ENCODE peak calls at places on chromosomes 12 and 14, in four cellular contexts. C, J, O and E are unnamed samples.
A peak's percentile ranks its signal among the peaks of the same experiment; 100 is the strongest.

GRCh38 chr12:32253154-32253795 is 146.1 kb upstream of the FGD4 start:
- DNase-seq in C (peak; percentile 66), J (no peak), O (no peak), E (no peak)

GRCh38 chr12:52250048-52250990 is 17.3 kb downstream of the KRT7 start:
- DNase-seq in C (no peak), J (no peak), O (no peak), E (no peak)

GRCh38 chr12:25882266-25882665 is 76.2 kb upstream of the RASSF8 start:
- DNase-seq in C (no peak), J (no peak), O (no peak), E (no peak)

GRCh38 chr12:26130728-26131127 is 5.9 kb upstream of the BHLHE41 start:
- DNase-seq in C (no peak), J (no peak), O (no peak), E (no peak)

GRCh38 chr14:105525861-105526780 is at the start of gene TMEM121:
- DNase-seq in C (no peak), J (no peak), O (peak; percentile 15), E (peak; percentile 62)

GRCh38 chr12:46998811-46999368 is 80.5 kb upstream of the PCED1B start:
- DNase-seq in C (peak; percentile 82), J (no peak), O (no peak), E (no peak)

GRCh38 chr12:110165540-110166159 is 41.5 kb downstream of the IFT81 start:
- DNase-seq in C (no peak), J (no peak), O (no peak), E (no peak)

GRCh38 chr12:112906712-112907414 is at the start of gene OAS1:
- DNase-seq in C (peak; percentile 22), J (peak; percentile 52), O (peak; percentile 30), E (peak; percentile 30)

GRCh38 chr12:77315407-77315806 is 250.0 kb upstream of the E2F7 start:
- DNase-seq in C (no peak), J (no peak), O (no peak), E (no peak)

GRCh38 chr14:76768201-76768656 is 7.0 kb downstream of the VASH1 start:
- DNase-seq in C (no peak), J (peak; percentile 54), O (peak; percentile 28), E (peak; percentile 52)

GRCh38 chr12:94500831-94501567 is 41.3 kb upstream of the CEP83 start:
- DNase-seq in C (no peak), J (no peak), O (no peak), E (no peak)

GRCh38 chr12:120041386-120042231 is 52.6 kb downstream of the BICDL1 start:
- DNase-seq in C (no peak), J (peak; percentile 15), O (peak; percentile 26), E (no peak)

GRCh38 chr14:57492859-57493258 is 798 bp downstream of the CCDC198 start:
- DNase-seq in C (peak; percentile 45), J (no peak), O (no peak), E (no peak)

GRCh38 chr12:101051901-101052550 is 158.0 kb downstream of the SLC5A8 start:
- DNase-seq in C (peak; percentile 81), J (no peak), O (no peak), E (no peak)

GRCh38 chr12:25585021-25585523 is 32.0 kb upstream of the LMNTD1 start:
- DNase-seq in C (peak; percentile 17), J (no peak), O (no peak), E (no peak)

GRCh38 chr14:24677956-24678355 is 44.0 kb upstream of the GZMB start:
- DNase-seq in C (no peak), J (no peak), O (no peak), E (no peak)

GRCh38 chr14:24678801-24679247 is 44.8 kb upstream of the GZMB start:
- DNase-seq in C (peak; percentile 86), J (peak; percentile 78), O (peak; percentile 81), E (peak; percentile 84)

GRCh38 chr14:24681056-24681455 is 47.1 kb upstream of the GZMB start:
- DNase-seq in C (no peak), J (no peak), O (no peak), E (no peak)

GRCh38 chr14:24680516-24680915 is 46.5 kb upstream of the GZMB start:
- DNase-seq in C (no peak), J (no peak), O (no peak), E (no peak)

GRCh38 chr14:24679248-24680085 is 45.5 kb upstream of the GZMB start:
- DNase-seq in C (no peak), J (no peak), O (no peak), E (no peak)
- H3K4me3 ChIP-seq in C (no peak overlapping the region), J (peak overlapping the region; percentile 20), O (no peak overlapping the region), E (no peak overlapping the region)

GRCh38 chr12:132812631-132813305 is 15.9 kb downstream of the GOLGA3 start:
- DNase-seq in C (peak; percentile 81), J (peak; percentile 35), O (no peak), E (no peak)
- H3K36me3 ChIP-seq in C (peaks cover 70% of the 10 kb centered on the region), J (peaks cover 31% of the 10 kb centered on the region), O (peaks cover 7% of the 10 kb centered on the region), E (peaks cover 40% of the 10 kb centered on the region)

DNA sequence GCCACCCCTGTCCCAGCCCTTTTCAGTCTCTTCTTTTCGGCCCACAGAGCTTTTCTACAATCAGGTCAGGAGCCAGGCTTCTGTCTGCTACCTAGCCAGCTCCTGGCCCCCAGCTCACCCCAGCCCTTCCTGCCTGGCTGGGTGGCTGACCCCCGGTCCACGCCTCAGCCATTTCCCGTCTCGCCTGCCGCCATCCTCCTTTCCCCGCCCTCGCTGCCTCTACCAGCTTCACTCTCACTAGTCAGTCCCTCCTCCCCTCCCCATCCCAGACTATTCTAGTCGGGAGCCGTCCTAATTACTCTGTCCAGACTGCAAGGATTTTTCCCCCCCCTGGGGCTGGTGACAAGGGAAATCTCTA is 876 bp downstream of the DHH start:
- DNase-seq in C (no peak), J (no peak), O (no peak), E (no peak)
- H3K4me3 ChIP-seq in C (no peak overlapping the region), J (no peak overlapping the region), O (no peak overlapping the region), E (no peak overlapping the region)

DNA sequence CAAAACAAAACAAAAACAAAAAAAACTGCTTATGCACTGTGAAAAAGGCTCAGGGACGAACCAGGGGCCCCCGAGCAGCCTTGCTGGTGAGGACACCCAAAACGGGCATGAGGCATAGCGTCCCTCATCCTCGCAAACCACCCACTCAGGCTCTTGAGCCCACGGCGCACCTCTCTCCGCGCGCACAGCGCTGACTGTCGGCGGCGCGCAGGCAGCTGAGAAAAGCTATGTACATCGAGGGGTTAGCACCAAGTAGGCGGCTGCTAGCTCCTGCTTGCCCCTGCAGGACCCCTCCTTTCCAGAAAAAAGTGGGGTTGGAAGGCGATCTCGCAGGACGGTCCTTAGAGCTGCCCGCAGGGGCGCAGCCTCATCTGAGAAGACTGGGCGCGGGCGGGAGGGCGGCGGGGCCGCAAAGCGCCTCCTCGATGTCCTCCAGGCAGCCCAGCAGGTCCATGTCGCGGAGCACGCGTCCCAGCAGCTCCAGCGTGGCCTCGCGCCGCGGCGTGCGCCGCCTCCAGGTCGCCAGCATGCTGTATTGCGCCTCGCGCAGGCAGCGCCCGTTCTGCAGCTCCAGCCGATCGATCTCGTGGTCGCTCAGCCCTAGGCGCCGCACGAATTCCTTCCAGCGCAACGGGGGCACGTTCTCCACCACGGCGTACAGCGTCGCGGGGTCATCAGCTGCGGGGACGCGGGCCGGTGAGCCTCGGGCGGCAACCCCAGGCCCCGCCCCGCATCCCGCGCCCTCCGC is 12.8 kb downstream of the TNFRSF1A start:
- DNase-seq in C (no peak), J (no peak), O (no peak), E (no peak)
- H3K36me3 ChIP-seq in C (peaks cover 77% of the 10 kb centered on the region), J (peaks cover 41% of the 10 kb centered on the region), O (peaks cover 21% of the 10 kb centered on the region), E (peaks cover 58% of the 10 kb centered on the region)

GRCh38 chr14:23353433-23353780 is 720 bp upstream of the SLC22A17 start:
- DNase-seq in C (no peak), J (no peak), O (no peak), E (no peak)

GRCh38 chr14:23354990-23355389 is 2.3 kb upstream of the SLC22A17 start:
- DNase-seq in C (no peak), J (no peak), O (no peak), E (no peak)

GRCh38 chr14:23351681-23352505 is 794 bp downstream of the SLC22A17 start:
- DNase-seq in C (no peak), J (no peak), O (peak; percentile 14), E (peak; percentile 6)

GRCh38 chr14:23356036-23356435 is 3.3 kb upstream of the SLC22A17 start:
- DNase-seq in C (no peak), J (no peak), O (no peak), E (no peak)

GRCh38 chr14:23352506-23353432 is at the start of gene SLC22A17:
- DNase-seq in C (peak; percentile 92), J (peak; percentile 51), O (peak; percentile 63), E (peak; percentile 63)
- H3K4me3 ChIP-seq in C (peak within 1 kb of the TSS; percentile 76), J (peak within 1 kb of the TSS; percentile 55), O (peak within 1 kb of the TSS; percentile 54), E (peak within 1 kb of the TSS; percentile 44)

DNA sequence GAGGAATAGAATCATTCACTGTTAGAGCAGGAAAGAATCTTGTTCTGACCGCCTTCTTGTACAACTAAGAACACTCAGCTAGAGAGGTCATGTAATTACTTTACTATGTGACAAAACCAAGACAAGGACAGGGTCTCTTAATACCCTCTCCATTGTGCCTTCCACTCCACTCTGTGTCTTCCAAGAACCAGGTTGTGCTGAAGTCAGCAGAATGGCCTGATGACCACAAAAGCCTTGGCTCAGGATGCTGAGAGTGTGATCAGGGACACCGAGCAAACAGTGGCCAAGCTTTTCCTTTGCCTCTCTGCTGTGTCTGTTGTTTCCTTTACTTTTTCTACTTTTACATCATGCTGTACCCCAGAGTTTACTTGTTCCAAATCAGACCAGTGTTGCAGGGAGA is 83.2 kb upstream of the RFX4 start:
- DNase-seq in C (no peak), J (no peak), O (no peak), E (no peak)
- H3K36me3 ChIP-seq in C (peaks cover 18% of the 10 kb centered on the region), J (peaks cover 4% of the 10 kb centered on the region), O (peaks cover 5% of the 10 kb centered on the region), E (peaks cover 4% of the 10 kb centered on the region)

GRCh38 chr12:67299936-67300335 is 30.8 kb downstream of the CAND1 start:
- DNase-seq in C (no peak), J (no peak), O (no peak), E (no peak)
- H3K4me3 ChIP-seq in C (no peak overlapping the region), J (no peak overlapping the region), O (no peak overlapping the region), E (no peak overlapping the region)

GRCh38 chr12:111454311-111454710 is 48.6 kb downstream of the SH2B3 start:
- DNase-seq in C (no peak), J (no peak), O (no peak), E (no peak)

GRCh38 chr12:111454716-111455447 is 49.2 kb downstream of the SH2B3 start:
- DNase-seq in C (no peak), J (no peak), O (no peak), E (no peak)

GRCh38 chr12:111457071-111457470 is 51.3 kb downstream of the SH2B3 start:
- DNase-seq in C (no peak), J (no peak), O (no peak), E (no peak)

GRCh38 chr12:111457577-111457976 is 51.9 kb downstream of the SH2B3 start:
- DNase-seq in C (no peak), J (no peak), O (no peak), E (no peak)

GRCh38 chr12:111455448-111456320 is 50.0 kb downstream of the SH2B3 start:
- DNase-seq in C (peak; percentile 81), J (no peak), O (no peak), E (no peak)
- H3K36me3 ChIP-seq in C (peaks cover 61% of the 10 kb centered on the region), J (peaks cover 23% of the 10 kb centered on the region), O (peaks cover 18% of the 10 kb centered on the region), E (peaks cover 19% of the 10 kb centered on the region)

DNA sequence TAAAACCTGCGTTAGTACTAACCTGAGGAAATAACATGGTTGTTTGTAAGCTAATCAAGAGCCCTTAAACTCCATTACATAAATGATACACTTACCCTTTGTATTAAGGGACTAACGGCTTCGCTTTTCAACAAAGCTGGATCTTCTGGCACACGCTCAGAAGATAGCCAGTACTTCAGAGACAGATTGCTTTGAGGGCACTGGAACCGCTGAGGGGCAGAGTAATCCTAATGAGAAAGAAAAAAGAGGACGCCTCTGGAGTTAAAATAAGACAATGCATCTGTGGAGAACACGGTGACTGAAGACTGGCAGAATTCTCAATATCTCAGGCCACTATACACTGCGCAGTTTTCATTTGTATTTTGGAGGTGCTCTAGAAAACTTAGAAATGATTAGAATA is 1.5 kb upstream of the KTN1 start:
- DNase-seq in C (no peak), J (no peak), O (no peak), E (no peak)
- H3K4me3 ChIP-seq in C (peak overlapping the region; percentile 98), J (no peak overlapping the region), O (no peak overlapping the region), E (no peak overlapping the region)